ENCODE peak calls at places on chromosomes 13 and 19, in five cellular contexts. J is upper lobe of left lung, K is mesothelial cell of epicardium, O is A673, B is GM12864. E is an unnamed sample.

GRCh38 chr19:20334760-20335159 is 167.7 kb downstream of the ZNF486 start:
- DNase-seq in J (no peak), K (no peak), O (no peak), B (no peak), E (no peak)

GRCh38 chr19:49799798-49800376 is 13.2 kb downstream of the FUZ start:
- DNase-seq in J (no peak), K (no peak), O (no peak), B (no peak), E (no peak)

GRCh38 chr13:42215578-42216421 is 56.2 kb upstream of the AKAP11 start:
- DNase-seq in J (peak), K (no peak), O (peak), B (no peak), E (no peak)

GRCh38 chr19:46515879-46516350 is 20.2 kb upstream of the PNMA8B start:
- DNase-seq in J (no peak), K (no peak), O (peak), B (no peak), E (no peak)

GRCh38 chr13:89910166-89910565 is 1437.3 kb upstream of the MIR17HG start:
- DNase-seq in J (no peak), K (no peak), O (no peak), B (no peak), E (no peak)

GRCh38 chr13:104011505-104012270 is 945.5 kb upstream of the SLC10A2 start:
- DNase-seq in J (no peak), K (no peak), O (no peak), B (no peak), E (no peak)

GRCh38 chr13:36766295-36766694 is 52.7 kb upstream of the RFXAP start:
- DNase-seq in J (peak), K (no peak), O (no peak), B (no peak), E (no peak)

GRCh38 chr13:23849670-23850069 is 39.5 kb downstream of the MIPEP start:
- DNase-seq in J (no peak), K (no peak), O (no peak), B (no peak), E (no peak)

GRCh38 chr13:44299142-44299541 is 74.5 kb upstream of the SERP2 start:
- DNase-seq in J (no peak), K (no peak), O (no peak), B (no peak), E (no peak)

GRCh38 chr19:56253737-56254136 is 18.8 kb upstream of the EDDM13 start:
- DNase-seq in J (no peak), K (no peak), O (peak), B (peak), E (no peak)

GRCh38 chr19:7540761-7541480 is 5.4 kb downstream of the PNPLA6 start:
- DNase-seq in J (no peak), K (no peak), O (peak), B (no peak), E (no peak)

GRCh38 chr19:33375760-33376159 is 2.3 kb downstream of the CEBPG start:
- DNase-seq in J (no peak), K (no peak), O (no peak), B (no peak), E (no peak)

GRCh38 chr13:36913463-36913862 is 6.6 kb downstream of the SMAD9 start:
- DNase-seq in J (no peak), K (no peak), O (no peak), B (no peak), E (no peak)

GRCh38 chr13:43305416-43305815 is 282.0 kb downstream of the DNAJC15 start:
- DNase-seq in J (no peak), K (no peak), O (no peak), B (no peak), E (no peak)

GRCh38 chr19:16328824-16329482 is 4.3 kb downstream of the KLF2 start:
- DNase-seq in J (peak), K (no peak), O (no peak), B (no peak), E (no peak)
- TF ChIP-seq CTCF in J (no peak), K (no peak), O (peak), B (peak), E (no peak)

GRCh38 chr13:40063278-40063698 is 407.8 kb downstream of the COG6 start:
- DNase-seq in J (no peak), K (no peak), O (no peak), B (no peak), E (no peak)
- TF ChIP-seq CTCF in J (no peak), K (no peak), O (no peak), B (no peak), E (no peak)

GRCh38 chr19:35734889-35735288 is 7.4 kb downstream of the IGFLR1 start:
- DNase-seq in J (no peak), K (no peak), O (no peak), B (no peak), E (no peak)

GRCh38 chr19:35738887-35739229 is 3.4 kb downstream of the IGFLR1 start:
- DNase-seq in J (no peak), K (no peak), O (no peak), B (no peak), E (no peak)

GRCh38 chr19:35738021-35738886 is 4.0 kb downstream of the IGFLR1 start:
- DNase-seq in J (no peak), K (no peak), O (no peak), B (no peak), E (no peak)

GRCh38 chr19:35739275-35740107 is 2.8 kb downstream of the IGFLR1 start:
- DNase-seq in J (no peak), K (no peak), O (no peak), B (no peak), E (no peak)

GRCh38 chr19:35736913-35737886 is 5.1 kb downstream of the IGFLR1 start:
- DNase-seq in J (no peak), K (no peak), O (no peak), B (no peak), E (no peak)
- TF ChIP-seq CTCF in J (no peak), K (peak), O (no peak), B (peak), E (no peak)

GRCh38 chr19:47631681-47632446 is 22.9 kb downstream of the BICRA start:
- DNase-seq in J (no peak), K (no peak), O (no peak), B (no peak), E (no peak)

GRCh38 chr19:47633516-47633915 is 24.6 kb downstream of the BICRA start:
- DNase-seq in J (no peak), K (no peak), O (no peak), B (no peak), E (no peak)

GRCh38 chr19:47633996-47634395 is 25.1 kb downstream of the BICRA start:
- DNase-seq in J (no peak), K (no peak), O (no peak), B (no peak), E (no peak)

GRCh38 chr19:47641891-47642485 is 33.1 kb downstream of the BICRA start:
- DNase-seq in J (no peak), K (no peak), O (no peak), B (no peak), E (no peak)

DNA sequence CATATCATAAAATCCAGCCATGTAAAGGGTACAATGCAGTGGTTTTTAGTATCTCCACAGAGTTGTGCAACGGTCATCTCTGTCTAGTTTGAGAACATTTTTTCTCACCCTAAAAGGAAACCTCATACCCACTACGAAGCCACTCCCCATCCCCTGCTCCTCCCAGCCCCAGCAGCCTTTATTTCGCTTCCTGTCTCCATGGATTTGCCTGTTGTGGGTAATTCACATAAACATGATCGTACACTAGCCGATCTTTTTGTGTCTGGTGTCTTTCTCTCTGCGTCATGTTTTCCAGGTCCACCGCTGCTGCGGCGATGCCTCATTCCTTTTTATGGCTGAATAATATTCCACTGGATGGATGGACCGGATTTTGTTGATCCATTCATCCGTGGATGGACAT is 28.6 kb downstream of the BICRA start:
- DNase-seq in J (no peak), K (no peak), O (no peak), B (no peak), E (no peak)
- TF ChIP-seq CTCF in J (no peak), K (no peak), O (no peak), B (no peak), E (no peak)

DNA sequence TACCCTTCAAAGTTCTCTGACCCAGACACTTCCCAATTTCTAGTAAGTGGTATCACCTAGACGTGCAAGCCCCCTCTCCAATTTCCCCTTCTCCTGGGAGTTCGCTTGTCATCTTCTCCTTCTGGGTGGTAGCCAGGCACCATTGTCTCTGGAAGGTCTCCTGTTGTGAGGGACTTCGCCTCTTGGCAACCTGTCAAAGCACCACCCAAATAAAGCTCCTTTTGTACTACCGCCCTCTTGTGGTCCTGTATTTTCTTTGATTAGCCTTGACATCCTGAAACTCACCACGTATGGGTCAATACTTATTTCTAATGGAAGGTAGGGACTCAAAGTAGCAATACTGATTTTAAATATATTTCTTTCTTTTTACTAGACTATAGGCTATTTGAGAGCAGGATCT is 8.2 kb downstream of the GPC5 start:
- DNase-seq in J (no peak), K (no peak), O (peak), B (peak), E (no peak)
- TF ChIP-seq CTCF in J (peak), K (no peak), O (peak), B (peak), E (no peak)

DNA sequence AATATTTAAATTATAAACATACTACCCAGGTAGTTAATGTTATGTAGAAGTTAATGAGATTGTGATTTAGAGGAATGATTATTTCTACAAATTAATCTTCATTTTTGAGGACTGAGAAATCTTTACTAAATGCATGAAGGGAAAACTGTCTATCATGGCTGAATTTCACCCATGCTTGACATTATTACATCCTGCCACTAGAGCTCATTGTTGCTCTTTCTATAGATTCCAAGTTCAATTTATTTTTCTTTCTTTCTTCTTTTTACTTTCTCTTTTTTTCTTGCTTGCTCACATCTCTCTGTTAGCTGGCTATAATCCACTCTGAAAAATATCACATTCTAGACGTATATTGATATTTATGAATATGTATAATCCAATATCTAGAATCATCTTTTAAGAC is 505.0 kb upstream of the KLHL1 start:
- DNase-seq in J (no peak), K (no peak), O (no peak), B (no peak), E (no peak)
- TF ChIP-seq CTCF in J (no peak), K (peak), O (peak), B (peak), E (no peak)

GRCh38 chr19:15437355-15438123 is 12.2 kb downstream of the WIZ start:
- DNase-seq in J (no peak), K (no peak), O (no peak), B (no peak), E (no peak)
- TF ChIP-seq CTCF in J (no peak), K (no peak), O (no peak), B (no peak), E (no peak)

GRCh38 chr19:6270076-6270745 is 9.6 kb downstream of the MLLT1 start:
- DNase-seq in J (no peak), K (no peak), O (no peak), B (no peak), E (no peak)

GRCh38 chr19:6267552-6268381 is 12.0 kb downstream of the MLLT1 start:
- DNase-seq in J (peak), K (no peak), O (no peak), B (no peak), E (no peak)

GRCh38 chr19:6270822-6271221 is 9.0 kb downstream of the MLLT1 start:
- DNase-seq in J (no peak), K (no peak), O (no peak), B (no peak), E (no peak)

GRCh38 chr19:6268382-6268771 is 11.4 kb downstream of the MLLT1 start:
- DNase-seq in J (no peak), K (no peak), O (no peak), B (no peak), E (no peak)

DNA sequence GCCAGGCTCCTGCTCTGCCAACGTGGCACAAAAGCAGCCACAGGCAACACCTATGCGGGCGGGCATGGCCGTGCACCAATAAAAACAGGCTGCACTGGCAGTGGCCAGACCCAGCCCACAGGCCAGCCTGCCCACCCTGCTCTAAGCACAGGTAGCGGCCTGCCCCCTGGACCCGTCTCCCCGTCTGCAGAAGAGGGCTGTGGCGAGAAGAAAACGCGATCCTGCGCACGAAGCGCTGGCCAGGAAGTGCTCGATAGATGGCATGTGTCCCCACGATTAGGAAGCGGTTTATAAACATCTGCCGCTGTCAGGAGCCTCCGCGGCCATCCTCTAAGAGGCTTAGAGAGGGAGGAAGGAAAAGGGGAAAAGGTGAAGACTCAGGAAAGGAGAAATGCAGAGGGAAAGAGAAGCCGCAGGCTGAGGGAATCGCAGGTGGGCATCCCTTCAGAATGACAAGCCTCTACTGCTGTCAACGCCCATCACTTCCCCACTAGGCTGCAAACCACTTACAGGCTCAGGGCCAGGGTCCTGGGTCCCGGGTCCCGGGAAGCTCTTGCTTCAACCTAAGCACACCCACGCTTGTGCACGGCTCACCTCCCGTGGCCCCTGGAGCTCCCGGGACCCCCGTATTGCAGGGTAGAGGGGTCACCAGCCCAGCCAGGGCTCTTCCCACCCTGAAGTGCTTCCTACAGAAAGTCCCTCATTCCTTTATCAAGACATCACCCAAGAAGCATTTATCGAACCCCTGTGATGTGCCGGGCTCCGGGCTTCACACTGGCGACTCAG is 10.5 kb downstream of the MLLT1 start:
- DNase-seq in J (no peak), K (no peak), O (no peak), B (no peak), E (no peak)
- TF ChIP-seq CTCF in J (no peak), K (no peak), O (no peak), B (no peak), E (no peak)